ENCODE peak calls at places on chromosomes 4 and X, in four cellular contexts. J, D, Z and T are unnamed samples.

GRCh38 chrX:1576201-1577101 is 15.0 kb upstream of the AKAP17A start:
- DNase-seq in J (no peak), D (peak; percentile 43), Z (no peak), T (peak; percentile 15)

GRCh38 chr4:26323807-26324206 is 3.0 kb downstream of the RBPJ start:
- DNase-seq in J (no peak), D (no peak), Z (no peak), T (no peak)

GRCh38 chr4:146472404-146472803 is 49.3 kb downstream of the SLC10A7 start:
- DNase-seq in J (no peak), D (no peak), Z (no peak), T (no peak)

GRCh38 chr4:15906024-15906443 is 32.5 kb downstream of the FGFBP1 start:
- DNase-seq in J (no peak), D (no peak), Z (no peak), T (peak; percentile 89)

GRCh38 chr4:106160560-106160959 is 155.4 kb downstream of the TBCK start:
- DNase-seq in J (no peak), D (no peak), Z (no peak), T (no peak)

GRCh38 chr4:184763150-184763780 is 29.4 kb upstream of the CENPU start:
- DNase-seq in J (no peak), D (no peak), Z (peak; percentile 37), T (no peak)

GRCh38 chrX:14865201-14865600 is 7.7 kb downstream of the FANCB start:
- DNase-seq in J (no peak), D (no peak), Z (no peak), T (no peak)

GRCh38 chrX:41145920-41146608 is 60.8 kb downstream of the USP9X start:
- DNase-seq in J (no peak), D (no peak), Z (no peak), T (no peak)

GRCh38 chr4:123526511-123526910 is 129.9 kb downstream of the SPRY1 start:
- DNase-seq in J (no peak), D (no peak), Z (no peak), T (no peak)

GRCh38 chrX:129741880-129742758 is 3.3 kb downstream of the XPNPEP2 start:
- DNase-seq in J (no peak), D (no peak), Z (no peak), T (no peak)

GRCh38 chr4:145183023-145183422 is 2.6 kb upstream of the OTUD4 start:
- DNase-seq in J (no peak), D (no peak), Z (no peak), T (no peak)

GRCh38 chrX:55127692-55128091 is 38.9 kb downstream of the PAGE2 start:
- DNase-seq in J (no peak), D (no peak), Z (no peak), T (no peak)

GRCh38 chr4:77852892-77853495 is 9.6 kb upstream of the MRPL1 start:
- DNase-seq in J (peak; percentile 64), D (peak; percentile 79), Z (no peak), T (no peak)

GRCh38 chrX:46840946-46841740 is 4.3 kb downstream of the RP2 start:
- DNase-seq in J (no peak), D (no peak), Z (no peak), T (no peak)

GRCh38 chr4:37389967-37390580 is 145.5 kb downstream of the NWD2 start:
- DNase-seq in J (peak; percentile 8), D (peak; percentile 7), Z (no peak), T (no peak)

GRCh38 chrX:24577091-24577490 is 70.1 kb downstream of the PCYT1B start:
- DNase-seq in J (no peak), D (no peak), Z (no peak), T (no peak)

GRCh38 chr4:101140228-101140627 is 207.1 kb downstream of the PPP3CA start:
- DNase-seq in J (no peak), D (no peak), Z (no peak), T (no peak)

GRCh38 chr4:151099976-151100417 is 569 bp downstream of the RPS3A start:
- DNase-seq in J (no peak), D (no peak), Z (no peak), T (no peak)

DNA sequence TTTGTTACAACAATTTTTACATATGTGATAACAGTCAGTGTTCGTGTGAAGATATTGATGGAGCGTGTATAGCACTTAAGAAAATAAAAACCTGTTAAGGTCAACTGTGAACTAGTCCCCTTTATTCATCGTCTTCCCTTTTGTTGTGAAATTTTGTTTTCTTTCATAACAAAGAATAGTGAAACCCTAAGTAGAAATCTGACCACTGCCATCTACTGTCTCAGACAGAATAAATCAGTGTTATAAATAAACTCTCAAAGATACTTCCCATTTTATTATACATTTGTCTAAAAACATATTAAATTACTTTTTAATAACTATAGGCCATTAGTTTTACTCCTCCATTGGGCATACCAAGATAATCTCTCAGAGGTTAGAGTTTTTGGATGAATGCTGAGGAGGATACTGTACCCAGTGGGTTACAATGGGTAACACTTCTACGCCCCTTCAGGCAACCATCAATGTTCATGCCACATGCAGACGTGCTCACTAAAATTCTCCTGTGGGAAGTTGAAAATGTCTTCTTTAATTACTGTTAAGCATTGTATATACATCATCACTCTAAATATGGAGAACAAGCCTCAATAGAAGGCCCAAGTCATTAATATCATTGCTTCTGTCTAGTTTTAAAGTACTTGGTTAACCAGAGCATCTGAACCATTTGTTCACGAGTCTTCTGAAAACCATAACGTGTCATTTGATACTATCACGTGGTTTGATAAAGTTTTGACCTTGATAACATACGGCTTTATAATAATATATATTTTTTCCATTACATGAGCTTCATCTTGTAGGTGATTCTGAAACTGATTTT is 171.2 kb downstream of the TMA16 start:
- DNase-seq in J (no peak), D (no peak), Z (no peak), T (no peak)
- H3K4me3 ChIP-seq in J (no peak overlapping the region), D (no peak overlapping the region), Z (no peak overlapping the region), T (no peak overlapping the region)

GRCh38 chr4:139903845-139904244 is 238.2 kb downstream of the MGST2 start:
- DNase-seq in J (no peak), D (no peak), Z (no peak), T (no peak)

GRCh38 chr4:139899346-139899745 is 233.7 kb downstream of the MGST2 start:
- DNase-seq in J (no peak), D (no peak), Z (no peak), T (no peak)

GRCh38 chr4:139900964-139901376 is 235.4 kb downstream of the MGST2 start:
- DNase-seq in J (no peak), D (no peak), Z (no peak), T (no peak)

GRCh38 chr4:139902328-139903217 is 237.0 kb downstream of the MGST2 start:
- DNase-seq in J (no peak), D (no peak), Z (no peak), T (no peak)

GRCh38 chr4:139901516-139902327 is 236.1 kb downstream of the MGST2 start:
- DNase-seq in J (no peak), D (no peak), Z (no peak), T (no peak)
- H3K4me3 ChIP-seq in J (no peak overlapping the region), D (no peak overlapping the region), Z (peak overlapping the region; percentile 42), T (no peak overlapping the region)

DNA sequence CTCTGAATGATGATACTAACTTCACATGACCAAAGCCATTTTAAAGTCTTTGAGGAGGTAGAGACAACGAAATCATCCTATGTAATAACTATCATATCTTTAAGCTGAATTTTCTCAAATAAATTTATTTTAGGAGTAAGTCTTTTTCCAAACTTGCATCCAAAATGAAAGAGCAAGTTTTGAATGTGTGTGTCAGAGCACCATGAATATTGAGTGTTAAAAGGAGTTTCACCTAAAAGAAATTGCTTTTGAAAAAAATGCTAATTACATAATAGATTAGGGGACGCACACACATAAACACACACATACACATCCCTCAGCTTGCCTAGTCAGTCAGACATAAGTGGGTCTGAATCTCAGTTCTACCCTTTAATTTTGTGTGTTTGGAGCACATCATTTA is 1.9 kb downstream of the ANK2 start:
- DNase-seq in J (no peak), D (no peak), Z (no peak), T (no peak)
- H3K4me3 ChIP-seq in J (no peak overlapping the region), D (no peak overlapping the region), Z (no peak overlapping the region), T (no peak overlapping the region)

GRCh38 chr4:153465922-153466636 is at the start of gene TMEM131L:
- DNase-seq in J (peak; percentile 69), D (peak; percentile 76), Z (peak; percentile 85), T (peak; percentile 73)

GRCh38 chr4:153466637-153467153 is 535 bp downstream of the TMEM131L start:
- DNase-seq in J (peak; percentile 22), D (no peak), Z (no peak), T (no peak)

GRCh38 chr4:153467154-153467896 is 1.2 kb downstream of the TMEM131L start:
- DNase-seq in J (peak; percentile 43), D (peak; percentile 45), Z (peak; percentile 83), T (peak; percentile 80)

GRCh38 chr4:153467897-153468262 is 1.7 kb downstream of the TMEM131L start:
- DNase-seq in J (peak; percentile 27), D (peak; percentile 52), Z (no peak), T (no peak)

DNA sequence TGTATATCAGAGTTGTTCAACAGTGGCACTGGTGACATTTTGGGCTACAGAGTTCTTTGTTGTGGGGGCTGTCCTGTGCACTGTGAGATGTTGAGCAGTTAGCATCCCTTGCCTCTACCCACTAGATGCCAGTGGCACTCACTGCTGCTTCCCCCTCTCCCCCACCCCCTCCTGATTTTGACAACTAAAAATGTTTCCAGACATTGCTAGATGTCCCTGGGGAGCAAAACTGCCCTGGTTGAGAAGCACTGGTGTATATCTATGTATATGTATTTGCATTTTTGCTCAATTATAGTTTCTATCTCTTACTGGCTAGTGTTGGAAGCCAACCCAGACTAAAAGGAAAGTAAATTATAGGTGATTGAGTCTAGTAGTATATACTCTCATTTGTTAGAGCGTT is 2.4 kb downstream of the TMEM131L start:
- DNase-seq in J (peak; percentile 26), D (peak; percentile 39), Z (no peak), T (no peak)
- H3K4me3 ChIP-seq in J (peak overlapping the region; percentile 94), D (peak overlapping the region; percentile 84), Z (peak overlapping the region; percentile 99), T (no peak overlapping the region)

DNA sequence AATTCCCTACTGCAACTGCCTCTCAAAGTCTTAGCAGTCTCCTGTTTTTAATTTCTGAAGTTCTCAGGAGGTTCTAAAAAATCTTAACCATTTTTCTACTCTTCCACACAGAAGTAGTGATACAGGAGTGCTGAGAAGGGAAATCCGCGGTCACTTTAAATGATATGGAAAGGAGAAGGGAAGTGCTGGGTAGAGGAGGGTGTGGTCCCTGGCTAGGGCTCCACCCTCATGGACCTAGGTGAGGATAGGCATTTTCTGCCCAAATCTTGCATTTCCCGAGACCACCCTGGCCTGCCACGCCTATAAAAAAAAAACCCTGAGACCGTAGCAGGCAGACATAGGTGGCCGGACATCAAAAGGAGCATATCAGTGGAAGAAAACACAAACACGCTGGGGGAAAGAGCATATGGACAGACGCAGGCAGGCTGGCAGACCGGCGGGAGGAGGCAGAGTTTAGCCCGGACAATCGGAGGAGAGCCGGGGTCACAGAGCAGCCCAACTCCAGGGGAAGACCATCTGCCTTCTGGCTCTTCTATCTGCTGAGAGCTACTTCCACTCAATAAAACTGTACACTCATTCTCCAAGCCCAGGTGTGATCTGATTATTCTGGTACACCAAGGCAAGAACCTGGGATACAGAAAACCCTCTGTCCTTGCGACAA is 85.7 kb downstream of the POU3F4 start:
- DNase-seq in J (no peak), D (no peak), Z (no peak), T (no peak)
- H3K4me3 ChIP-seq in J (no peak overlapping the region), D (no peak overlapping the region), Z (no peak overlapping the region), T (no peak overlapping the region)